ENCODE peak calls at places on chromosomes 12 and 14, in seven cellular contexts. F is breast epithelium, R is lower lobe of right lung, I is pancreas, G is endothelial cell, U is psoas muscle, A is neural progenitor cell. J is an unnamed sample.

GRCh38 chr12:49959570-49960473 is 1.9 kb upstream of the AQP5 start:
- DNase-seq in F (peak), R (peak), I (no peak), G (peak), U (no peak), A (peak), J (no peak)

GRCh38 chr14:24137529-24138395 is 1.8 kb downstream of the PSME1 start:
- DNase-seq in F (no peak), R (no peak), I (no peak), G (no peak), U (no peak), A (no peak), J (no peak)

GRCh38 chr12:32877670-32878459 is 18.7 kb downstream of the PKP2 start:
- DNase-seq in F (no peak), R (no peak), I (peak), G (no peak), U (peak), A (no peak), J (no peak)

GRCh38 chr12:66290716-66291200 is 11.5 kb upstream of the HELB start:
- DNase-seq in F (no peak), R (no peak), I (no peak), G (no peak), U (no peak), A (no peak), J (no peak)

GRCh38 chr14:55123101-55123500 is 6.0 kb upstream of the LGALS3 start:
- DNase-seq in F (no peak), R (no peak), I (no peak), G (no peak), U (no peak), A (no peak), J (no peak)

GRCh38 chr12:43655586-43655985 is 103.0 kb downstream of the PUS7L start:
- DNase-seq in F (no peak), R (no peak), I (no peak), G (no peak), U (no peak), A (no peak), J (no peak)

GRCh38 chr14:69631509-69631908 is 20.1 kb downstream of the SUSD6 start:
- DNase-seq in F (no peak), R (no peak), I (no peak), G (no peak), U (no peak), A (no peak), J (no peak)

GRCh38 chr14:67680941-67681340 is 6.5 kb upstream of the VTI1B start:
- DNase-seq in F (no peak), R (no peak), I (no peak), G (no peak), U (no peak), A (no peak), J (no peak)

GRCh38 chr14:90288646-90289355 is 32.4 kb downstream of the PSMC1 start:
- DNase-seq in F (no peak), R (no peak), I (no peak), G (no peak), U (no peak), A (no peak), J (no peak)

GRCh38 chr14:59484611-59485174 is 376 bp downstream of the JKAMP start:
- DNase-seq in F (no peak), R (no peak), I (no peak), G (no peak), U (no peak), A (no peak), J (no peak)

DNA sequence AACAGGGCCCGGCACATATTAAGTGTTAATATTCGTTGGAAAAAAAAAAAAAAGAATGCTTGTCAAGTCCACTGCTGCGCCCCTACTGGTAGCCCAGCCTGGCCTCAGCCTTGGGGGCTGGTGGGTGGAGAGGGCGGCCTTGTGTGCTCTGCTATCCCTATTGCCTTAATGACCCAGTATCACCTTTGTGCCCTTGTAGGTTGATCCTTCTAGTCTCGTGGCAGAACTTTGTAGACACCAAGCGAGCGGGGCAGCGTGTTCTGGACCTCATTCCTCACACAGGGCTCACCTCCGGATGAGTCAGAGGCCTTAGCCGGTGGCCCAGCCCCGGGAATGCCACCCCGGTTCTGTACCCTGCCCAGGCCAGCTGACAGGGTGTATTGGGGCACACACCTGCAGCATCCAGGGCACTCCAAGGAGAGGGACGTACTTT is 1.8 kb upstream of the RCOR1 start:
- DNase-seq in F (no peak), R (peak), I (peak), G (peak), U (peak), A (peak), J (no peak)
- TF ChIP-seq CTCF in F (no peak), R (peak), I (peak), G (peak), U (peak), A (peak), J (no peak)

GRCh38 chr12:113314121-113314529 is 20.8 kb downstream of the SLC8B1 start:
- DNase-seq in F (no peak), R (no peak), I (no peak), G (no peak), U (no peak), A (no peak), J (no peak)

GRCh38 chr12:113315358-113315757 is 19.6 kb downstream of the SLC8B1 start:
- DNase-seq in F (no peak), R (no peak), I (no peak), G (no peak), U (no peak), A (no peak), J (no peak)

GRCh38 chr12:113305281-113305856 is 29.5 kb downstream of the SLC8B1 start:
- DNase-seq in F (no peak), R (no peak), I (no peak), G (no peak), U (no peak), A (no peak), J (no peak)

GRCh38 chr12:113306382-113306781 is 28.5 kb downstream of the SLC8B1 start:
- DNase-seq in F (no peak), R (no peak), I (no peak), G (no peak), U (no peak), A (no peak), J (no peak)

GRCh38 chr12:113310489-113310888 is 24.4 kb downstream of the SLC8B1 start:
- DNase-seq in F (no peak), R (no peak), I (no peak), G (no peak), U (no peak), A (no peak), J (no peak)
- TF ChIP-seq CTCF in F (no peak), R (no peak), I (no peak), G (no peak), U (no peak), A (peak), J (no peak)

GRCh38 chr14:51776102-51776894 is 84.1 kb upstream of the GNG2 start:
- DNase-seq in F (peak), R (no peak), I (no peak), G (peak), U (peak), A (peak), J (peak)
- TF ChIP-seq CTCF in F (peak), R (peak), I (peak), G (peak), U (peak), A (peak), J (no peak)

DNA sequence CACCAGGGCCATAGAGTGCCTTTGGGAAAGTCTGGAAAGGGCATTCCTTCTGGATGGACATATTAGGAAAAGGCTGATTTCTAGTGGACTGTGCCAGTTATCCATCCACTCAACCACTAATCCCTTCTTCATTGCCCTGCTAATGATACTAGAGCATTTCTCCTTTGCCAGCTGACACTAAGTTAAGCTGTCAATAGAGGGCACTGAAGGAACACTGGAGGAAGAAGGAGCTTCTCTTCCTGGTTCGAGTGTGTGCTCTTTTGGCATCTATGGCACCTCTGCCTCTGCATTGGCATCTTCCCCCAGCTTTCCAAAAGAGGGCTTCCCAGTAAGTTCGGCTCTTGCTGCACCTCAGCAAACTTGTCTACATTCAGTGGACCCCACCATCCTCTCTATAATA is 165.4 kb downstream of the DERA start:
- DNase-seq in F (no peak), R (no peak), I (no peak), G (peak), U (no peak), A (peak), J (no peak)
- TF ChIP-seq CTCF in F (peak), R (peak), I (no peak), G (no peak), U (no peak), A (peak), J (no peak)

GRCh38 chr12:27081668-27082091 is 698 bp downstream of the C12orf71 start:
- DNase-seq in F (peak), R (no peak), I (no peak), G (no peak), U (no peak), A (peak), J (no peak)
- TF ChIP-seq CTCF in F (no peak), R (no peak), I (no peak), G (no peak), U (no peak), A (peak), J (no peak)

GRCh38 chr12:53755451-53756290 is 3.9 kb upstream of the CISTR start:
- DNase-seq in F (no peak), R (no peak), I (no peak), G (no peak), U (no peak), A (no peak), J (no peak)
- TF ChIP-seq CTCF in F (no peak), R (no peak), I (no peak), G (peak), U (no peak), A (peak), J (no peak)

GRCh38 chr14:96648506-96649326 is 146.5 kb downstream of the PAPOLA start:
- DNase-seq in F (no peak), R (no peak), I (no peak), G (no peak), U (no peak), A (no peak), J (no peak)

GRCh38 chr14:96649327-96649601 is 147.1 kb downstream of the PAPOLA start:
- DNase-seq in F (no peak), R (no peak), I (no peak), G (no peak), U (no peak), A (no peak), J (no peak)

GRCh38 chr14:96653597-96653996 is 143.6 kb upstream of the VRK1 start:
- DNase-seq in F (no peak), R (no peak), I (no peak), G (no peak), U (no peak), A (no peak), J (no peak)
- TF ChIP-seq CTCF in F (no peak), R (no peak), I (no peak), G (no peak), U (no peak), A (no peak), J (no peak)

GRCh38 chr14:94127330-94127729 is 2.1 kb downstream of the IFI27L2 start:
- DNase-seq in F (peak), R (no peak), I (no peak), G (no peak), U (no peak), A (no peak), J (no peak)
- TF ChIP-seq CTCF in F (no peak), R (no peak), I (no peak), G (no peak), U (no peak), A (no peak), J (no peak)

GRCh38 chr12:3882896-3883564 is 9.8 kb upstream of the PARP11 start:
- DNase-seq in F (no peak), R (no peak), I (no peak), G (no peak), U (no peak), A (no peak), J (no peak)

GRCh38 chr12:3884671-3885070 is 11.5 kb upstream of the PARP11 start:
- DNase-seq in F (no peak), R (no peak), I (no peak), G (no peak), U (no peak), A (no peak), J (no peak)

GRCh38 chr12:3885179-3886094 is 12.2 kb upstream of the PARP11 start:
- DNase-seq in F (no peak), R (no peak), I (no peak), G (peak), U (no peak), A (peak), J (no peak)

GRCh38 chr12:3892631-3893030 is 19.4 kb upstream of the PARP11 start:
- DNase-seq in F (no peak), R (no peak), I (no peak), G (no peak), U (no peak), A (no peak), J (no peak)

DNA sequence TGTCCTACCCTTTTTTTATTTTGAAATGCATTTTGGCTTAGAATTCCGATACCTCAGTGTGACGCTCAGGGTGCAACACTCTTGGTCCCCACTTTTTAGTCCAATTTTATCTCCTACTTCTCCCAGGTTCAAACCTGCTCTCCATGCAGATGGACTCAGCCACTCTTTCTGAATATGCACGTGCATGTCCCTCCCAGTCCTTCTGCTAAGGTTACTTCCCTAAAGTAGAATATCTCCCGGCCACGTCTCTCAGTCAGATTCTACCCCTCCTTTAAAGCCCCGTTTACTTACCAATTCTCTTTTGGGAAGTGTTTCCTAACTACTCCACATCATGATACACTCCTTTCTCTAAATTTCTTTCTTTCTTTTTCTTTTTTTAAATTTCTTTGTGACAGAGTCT is 15.5 kb upstream of the PARP11 start:
- DNase-seq in F (no peak), R (no peak), I (no peak), G (no peak), U (no peak), A (no peak), J (no peak)
- TF ChIP-seq CTCF in F (no peak), R (no peak), I (no peak), G (no peak), U (no peak), A (no peak), J (no peak)

J was measured in omental fat pad.